ENCODE peak calls at places on chromosomes 7 and 10, in five cellular contexts. One of them, this sample, is unnamed.
A peak's percentile ranks its signal among the peaks of the same experiment; 100 is the strongest.

GRCh38 chr7:103048833-103049232 is 25.8 kb downstream of the FBXL13 start:
- DNase-seq in AG04450: no peak
- DNase-seq in fibroblast of lung: peak; percentile 9
- DNase-seq in 8988T: no peak
- DNase-seq in posterior cingulate gyrus: no peak
- DNase-seq in this sample: no peak

GRCh38 chr7:10723832-10724231 is 249.8 kb upstream of the PHF14 start:
- DNase-seq in AG04450: no peak
- DNase-seq in fibroblast of lung: no peak
- DNase-seq in 8988T: no peak
- DNase-seq in posterior cingulate gyrus: no peak
- DNase-seq in this sample: no peak

GRCh38 chr7:74579800-74580685 is 77.5 kb upstream of the GTF2I start:
- DNase-seq in AG04450: no peak
- DNase-seq in fibroblast of lung: peak; percentile 60
- DNase-seq in 8988T: no peak
- DNase-seq in posterior cingulate gyrus: no peak
- DNase-seq in this sample: no peak

GRCh38 chr7:4479367-4480039 is 202.6 kb upstream of the FOXK1 start:
- DNase-seq in AG04450: no peak
- DNase-seq in fibroblast of lung: peak; percentile 66
- DNase-seq in 8988T: peak; percentile 57
- DNase-seq in posterior cingulate gyrus: no peak
- DNase-seq in this sample: peak; percentile 6

GRCh38 chr7:158209435-158209834 is 378.2 kb downstream of the PTPRN2 start:
- DNase-seq in AG04450: no peak
- DNase-seq in fibroblast of lung: no peak
- DNase-seq in 8988T: no peak
- DNase-seq in posterior cingulate gyrus: no peak
- DNase-seq in this sample: no peak

GRCh38 chr10:88156341-88156740 is 292.9 kb downstream of the PTEN start:
- DNase-seq in AG04450: peak; percentile 53
- DNase-seq in fibroblast of lung: peak; percentile 80
- DNase-seq in 8988T: no peak
- DNase-seq in posterior cingulate gyrus: no peak
- DNase-seq in this sample: no peak

GRCh38 chr7:2095533-2095932 is 137.2 kb downstream of the MAD1L1 start:
- DNase-seq in AG04450: no peak
- DNase-seq in fibroblast of lung: no peak
- DNase-seq in 8988T: no peak
- DNase-seq in posterior cingulate gyrus: no peak
- DNase-seq in this sample: no peak

GRCh38 chr10:69411476-69411875 is 5.2 kb downstream of the TACR2 start:
- DNase-seq in AG04450: no peak
- DNase-seq in fibroblast of lung: no peak
- DNase-seq in 8988T: no peak
- DNase-seq in posterior cingulate gyrus: no peak
- DNase-seq in this sample: no peak

GRCh38 chr7:138459300-138460175 is 521 bp upstream of the TRIM24 start:
- DNase-seq in AG04450: peak; percentile 95
- DNase-seq in fibroblast of lung: peak; percentile 98
- DNase-seq in 8988T: no peak
- DNase-seq in posterior cingulate gyrus: peak; percentile 99
- DNase-seq in this sample: no peak

GRCh38 chr10:69567920-69568319 is 5.3 kb downstream of the NEUROG3 start:
- DNase-seq in AG04450: peak; percentile 6
- DNase-seq in fibroblast of lung: peak; percentile 63
- DNase-seq in 8988T: no peak
- DNase-seq in posterior cingulate gyrus: peak; percentile 24
- DNase-seq in this sample: no peak

This sample was measured in activated naive CD8-positive, alpha-beta T cell treated with anti-CD3 and anti-CD28 coated beads for 36 hours.